ENCODE peak calls at places on chromosome 14, in nine cellular contexts. T, Z, D, K, X, A, Q, H and S are unnamed samples.

GRCh38 chr14:95998656-95999055 is 40.5 kb upstream of the C14orf132 start:
- DNase-seq in Z (no peak), T (no peak), K (no peak), H (no peak), D (no peak), X (no peak), Q (no peak), A (no peak), S (no peak)

GRCh38 chr14:104445832-104446381 is 133.7 kb upstream of the C14orf180 start:
- DNase-seq in H (no peak), X (no peak), Z (no peak), K (peak), A (no peak), Q (no peak), T (no peak), D (no peak), S (no peak)

GRCh38 chr14:54343276-54344121 is 53.3 kb upstream of the CDKN3 start:
- DNase-seq in K (no peak), A (no peak), H (no peak), X (no peak), T (no peak), Z (no peak), D (no peak), Q (no peak), S (no peak)

GRCh38 chr14:46344327-46344937 is 307.1 kb downstream of the RPL10L start:
- DNase-seq in K (no peak), H (no peak), D (no peak), T (no peak), A (no peak), Q (no peak), X (peak), Z (no peak), S (no peak)

GRCh38 chr14:106564058-106564643 is 1037.8 kb downstream of the TMEM121 start:
- DNase-seq in D (no peak), A (no peak), Z (peak), Q (no peak), X (no peak), H (no peak), K (no peak), T (no peak), S (no peak)

GRCh38 chr14:54804720-54805060 is 97.9 kb downstream of the GCH1 start:
- DNase-seq in D (no peak), H (no peak), T (no peak), Q (no peak), Z (no peak), X (no peak), A (no peak), K (no peak), S (peak)

GRCh38 chr14:102581193-102581592 is 11.3 kb upstream of the RCOR1 start:
- DNase-seq in A (no peak), Q (no peak), D (no peak), Z (no peak), T (no peak), X (no peak), K (no peak), H (no peak), S (no peak)

GRCh38 chr14:70972107-70972976 is 65.1 kb downstream of the PCNX1 start:
- DNase-seq in X (peak), D (peak), Z (peak), A (peak), H (peak), Q (no peak), T (peak), K (peak), S (peak)

GRCh38 chr14:21066882-21067502 is 3.1 kb upstream of the ARHGEF40 start:
- DNase-seq in A (no peak), X (no peak), K (no peak), T (no peak), D (no peak), Z (no peak), H (no peak), Q (no peak), S (no peak)

GRCh38 chr14:68216072-68216471 is 396.5 kb downstream of the RAD51B start:
- DNase-seq in H (no peak), D (no peak), X (no peak), T (no peak), K (no peak), Z (no peak), A (no peak), Q (no peak), S (no peak)

GRCh38 chr14:101083564-101084435 is 180.3 kb upstream of the RTL1 start:
- DNase-seq in H (no peak), X (no peak), A (peak), Z (no peak), D (no peak), T (no peak), K (no peak), Q (peak), S (no peak)

GRCh38 chr14:69073925-69074324 is 79.0 kb downstream of the DCAF5 start:
- DNase-seq in A (no peak), T (no peak), K (no peak), Q (no peak), Z (no peak), D (no peak), H (no peak), X (no peak), S (no peak)